ENCODE peak calls at places on chromosomes 1 and 21, in five cellular contexts. M is nucleus accumbens, Y is epithelial cell of esophagus, K is psoas muscle, E is GM20000. C is an unnamed sample.

GRCh38 chr1:42335809-42336518 is 929 bp upstream of the FOXJ3 start:
- DNase-seq in E (peak), M (no peak), K (peak), Y (peak), C (peak)

GRCh38 chr1:157104598-157105293 is 5.1 kb upstream of the ETV3L start:
- DNase-seq in E (no peak), M (no peak), K (no peak), Y (peak), C (no peak)

GRCh38 chr1:172650474-172651193 is 8.3 kb upstream of the FASLG start:
- DNase-seq in M (no peak), E (no peak), K (no peak), Y (peak), C (no peak)

GRCh38 chr21:42466700-42467612 is 29.1 kb downstream of the RSPH1 start:
- DNase-seq in E (peak), M (no peak), Y (peak), K (no peak), C (no peak)

GRCh38 chr1:13746342-13746741 is 46.4 kb downstream of the PRDM2 start:
- DNase-seq in M (no peak), E (no peak), K (no peak), Y (no peak), C (no peak)

GRCh38 chr1:8862528-8862927 is 16.0 kb downstream of the ENO1 start:
- DNase-seq in E (no peak), Y (no peak), M (no peak), K (no peak), C (no peak)

GRCh38 chr21:14866859-14867560 is 197.8 kb downstream of the NRIP1 start:
- DNase-seq in Y (peak), K (no peak), E (no peak), M (no peak), C (no peak)

GRCh38 chr1:172556461-172556860 is 23.5 kb downstream of the SUCO start:
- DNase-seq in K (no peak), M (no peak), Y (no peak), E (no peak), C (no peak)

GRCh38 chr1:20271498-20272400 is 18.9 kb upstream of the VWA5B1 start:
- DNase-seq in K (no peak), M (no peak), E (no peak), Y (peak), C (peak)

GRCh38 chr21:40029888-40030287 is 162.7 kb downstream of the PCP4 start:
- DNase-seq in Y (no peak), E (no peak), K (no peak), M (no peak), C (no peak)

GRCh38 chr1:233406994-233407631 is 79.6 kb downstream of the MAP3K21 start:
- DNase-seq in Y (peak), M (no peak), E (peak), K (no peak), C (no peak)

GRCh38 chr1:6083385-6083784 is 37.7 kb downstream of the KCNAB2 start:
- DNase-seq in Y (no peak), M (no peak), K (no peak), E (no peak), C (no peak)

GRCh38 chr1:113930499-113931161 is 1.5 kb downstream of the HIPK1 start:
- DNase-seq in E (peak), M (no peak), Y (peak), K (no peak), C (peak)

GRCh38 chr1:167450843-167451242 is 67.5 kb downstream of the CD247 start:
- DNase-seq in E (no peak), M (no peak), K (no peak), Y (no peak), C (no peak)

GRCh38 chr1:197393105-197393504 is 125.1 kb downstream of the CRB1 start:
- DNase-seq in M (no peak), K (no peak), E (no peak), Y (no peak), C (no peak)

GRCh38 chr1:210764536-210764935 is 369.4 kb downstream of the KCNH1 start:
- DNase-seq in M (no peak), Y (no peak), K (no peak), E (no peak), C (no peak)

GRCh38 chr21:37338671-37339526 is 27.7 kb upstream of the DYRK1A start:
- DNase-seq in K (peak), Y (peak), E (no peak), M (no peak), C (peak)

GRCh38 chr1:93638307-93638847 is 43.3 kb downstream of the BCAR3 start:
- DNase-seq in Y (no peak), M (no peak), K (no peak), E (no peak), C (no peak)

GRCh38 chr1:2151252-2151651 is 43.3 kb downstream of the FAAP20 start:
- DNase-seq in K (no peak), E (no peak), Y (no peak), M (no peak), C (no peak)

GRCh38 chr21:37815893-37816292 is 100.4 kb downstream of the KCNJ6 start:
- DNase-seq in Y (no peak), M (no peak), E (no peak), K (no peak), C (no peak)

GRCh38 chr21:36150192-36150711 is 6.4 kb upstream of the DOP1B start:
- DNase-seq in M (no peak), Y (no peak), K (peak), E (peak), C (no peak)

GRCh38 chr1:57132993-57133614 is 167.3 kb upstream of the C8B start:
- DNase-seq in M (no peak), Y (peak), E (no peak), K (no peak), C (no peak)

GRCh38 chr1:6494627-6495026 is 3.2 kb upstream of the PLEKHG5 start:
- DNase-seq in M (no peak), E (no peak), K (no peak), Y (no peak), C (no peak)

GRCh38 chr1:232252719-232253118 is 377.2 kb downstream of the SIPA1L2 start:
- DNase-seq in M (no peak), K (no peak), Y (no peak), E (no peak), C (no peak)

GRCh38 chr1:8858888-8859706 is 19.4 kb downstream of the ENO1 start:
- DNase-seq in M (no peak), E (no peak), Y (peak), K (no peak), C (no peak)

GRCh38 chr1:248691567-248692155 is 10.9 kb downstream of the OR14I1 start:
- DNase-seq in K (no peak), Y (no peak), M (no peak), E (no peak), C (no peak)

GRCh38 chr1:219324629-219325367 is 151.1 kb downstream of the LYPLAL1 start:
- DNase-seq in E (no peak), K (no peak), M (no peak), Y (peak), C (peak)

GRCh38 chr1:204426035-204426436 is 14.4 kb upstream of the PPP1R15B start:
- DNase-seq in M (no peak), E (no peak), Y (peak), K (no peak), C (peak)

GRCh38 chr1:6511461-6512244 is 20.2 kb upstream of the PLEKHG5 start:
- DNase-seq in Y (no peak), E (no peak), K (no peak), M (no peak), C (no peak)

GRCh38 chr1:22831729-22832413 is 121.2 kb downstream of the EPHB2 start:
- DNase-seq in Y (peak), K (peak), E (no peak), M (no peak), C (peak)

GRCh38 chr1:223244366-223245103 is 101.5 kb upstream of the TLR5 start:
- DNase-seq in E (peak), K (no peak), M (no peak), Y (no peak), C (no peak)

GRCh38 chr1:28775121-28775942 is 36.6 kb upstream of the OPRD1 start:
- DNase-seq in M (no peak), Y (peak), E (peak), K (peak), C (peak)

GRCh38 chr1:38005195-38006007 is at the start of gene FHL3:
- DNase-seq in K (peak), Y (peak), M (no peak), E (peak), C (no peak)